ENCODE peak calls at places on chromosomes 11 and 22, in six cellular contexts. One of them, this sample, is unnamed.
A peak's percentile ranks its signal among the peaks of the same experiment; 100 is the strongest.

GRCh38 chr11:87223816-87224215 is 186.1 kb downstream of the TMEM135 start:
- DNase-seq in GM04504: peak; percentile 3
- DNase-seq in T-cell: no peak
- DNase-seq in EH: peak; percentile 43
- DNase-seq in SW480: no peak
- DNase-seq in stimulated activated CD4-positive, alpha-beta T cell treated with anti-CD3 and anti-CD28 coated beads, Interleukin-2, amount 100 ng/mL, for 24 hours: no peak
- DNase-seq in this sample: no peak

GRCh38 chr11:118265954-118266353 is 1.9 kb upstream of the MPZL2 start:
- DNase-seq in stimulated activated CD4-positive, alpha-beta T cell treated with anti-CD3 and anti-CD28 coated beads, Interleukin-2, amount 100 ng/mL, for 24 hours: no peak
- DNase-seq in T-cell: no peak
- DNase-seq in EH: no peak
- DNase-seq in SW480: no peak
- DNase-seq in GM04504: no peak
- DNase-seq in this sample: no peak

GRCh38 chr11:5973530-5973929 is 5.2 kb upstream of the OR56A5 start:
- DNase-seq in GM04504: no peak
- DNase-seq in EH: no peak
- DNase-seq in stimulated activated CD4-positive, alpha-beta T cell treated with anti-CD3 and anti-CD28 coated beads, Interleukin-2, amount 100 ng/mL, for 24 hours: no peak
- DNase-seq in SW480: no peak
- DNase-seq in T-cell: no peak
- DNase-seq in this sample: no peak

GRCh38 chr22:28442951-28443876 is 236.4 kb downstream of the TTC28 start:
- DNase-seq in stimulated activated CD4-positive, alpha-beta T cell treated with anti-CD3 and anti-CD28 coated beads, Interleukin-2, amount 100 ng/mL, for 24 hours: peak; percentile 21
- DNase-seq in EH: peak; percentile 80
- DNase-seq in T-cell: peak; percentile 10
- DNase-seq in SW480: no peak
- DNase-seq in GM04504: peak; percentile 60
- DNase-seq in this sample: peak; percentile 39

GRCh38 chr22:23781533-23781932 is 5.2 kb upstream of the SMARCB1 start:
- DNase-seq in GM04504: peak; percentile 74
- DNase-seq in stimulated activated CD4-positive, alpha-beta T cell treated with anti-CD3 and anti-CD28 coated beads, Interleukin-2, amount 100 ng/mL, for 24 hours: no peak
- DNase-seq in T-cell: no peak
- DNase-seq in SW480: no peak
- DNase-seq in EH: peak; percentile 92
- DNase-seq in this sample: no peak

GRCh38 chr11:8071616-8072581 is 9.1 kb upstream of the TUB start:
- DNase-seq in T-cell: no peak
- DNase-seq in stimulated activated CD4-positive, alpha-beta T cell treated with anti-CD3 and anti-CD28 coated beads, Interleukin-2, amount 100 ng/mL, for 24 hours: no peak
- DNase-seq in GM04504: no peak
- DNase-seq in EH: no peak
- DNase-seq in SW480: no peak
- DNase-seq in this sample: no peak

GRCh38 chr11:133955945-133956421 is 785 bp downstream of the IGSF9B start:
- DNase-seq in T-cell: no peak
- DNase-seq in stimulated activated CD4-positive, alpha-beta T cell treated with anti-CD3 and anti-CD28 coated beads, Interleukin-2, amount 100 ng/mL, for 24 hours: peak; percentile 37
- DNase-seq in GM04504: no peak
- DNase-seq in SW480: no peak
- DNase-seq in EH: no peak
- DNase-seq in this sample: no peak

GRCh38 chr11:27663294-27663693 is 37.0 kb downstream of the BDNF start:
- DNase-seq in T-cell: no peak
- DNase-seq in SW480: no peak
- DNase-seq in stimulated activated CD4-positive, alpha-beta T cell treated with anti-CD3 and anti-CD28 coated beads, Interleukin-2, amount 100 ng/mL, for 24 hours: no peak
- DNase-seq in GM04504: no peak
- DNase-seq in EH: no peak
- DNase-seq in this sample: no peak

GRCh38 chr22:49768077-49768476 is 59.6 kb downstream of the BRD1 start:
- DNase-seq in GM04504: no peak
- DNase-seq in stimulated activated CD4-positive, alpha-beta T cell treated with anti-CD3 and anti-CD28 coated beads, Interleukin-2, amount 100 ng/mL, for 24 hours: no peak
- DNase-seq in T-cell: no peak
- DNase-seq in SW480: no peak
- DNase-seq in EH: no peak
- DNase-seq in this sample: no peak

GRCh38 chr22:26958378-26958777 is 301.0 kb downstream of the MIAT start:
- DNase-seq in EH: no peak
- DNase-seq in T-cell: no peak
- DNase-seq in SW480: no peak
- DNase-seq in stimulated activated CD4-positive, alpha-beta T cell treated with anti-CD3 and anti-CD28 coated beads, Interleukin-2, amount 100 ng/mL, for 24 hours: no peak
- DNase-seq in GM04504: no peak
- DNase-seq in this sample: no peak

GRCh38 chr11:35610636-35611035 is 7.6 kb upstream of the FJX1 start:
- DNase-seq in GM04504: no peak
- DNase-seq in EH: no peak
- DNase-seq in T-cell: no peak
- DNase-seq in stimulated activated CD4-positive, alpha-beta T cell treated with anti-CD3 and anti-CD28 coated beads, Interleukin-2, amount 100 ng/mL, for 24 hours: no peak
- DNase-seq in SW480: no peak
- DNase-seq in this sample: no peak

GRCh38 chr11:2310073-2310785 is 8.4 kb downstream of the TSPAN32 start:
- DNase-seq in EH: no peak
- DNase-seq in T-cell: no peak
- DNase-seq in SW480: no peak
- DNase-seq in stimulated activated CD4-positive, alpha-beta T cell treated with anti-CD3 and anti-CD28 coated beads, Interleukin-2, amount 100 ng/mL, for 24 hours: no peak
- DNase-seq in GM04504: no peak
- DNase-seq in this sample: no peak

GRCh38 chr11:114358711-114359110 is 41.6 kb downstream of the C11orf71 start:
- DNase-seq in SW480: no peak
- DNase-seq in stimulated activated CD4-positive, alpha-beta T cell treated with anti-CD3 and anti-CD28 coated beads, Interleukin-2, amount 100 ng/mL, for 24 hours: no peak
- DNase-seq in T-cell: no peak
- DNase-seq in GM04504: no peak
- DNase-seq in EH: peak; percentile 23
- DNase-seq in this sample: no peak

GRCh38 chr22:20741634-20742581 is 32.0 kb upstream of the SERPIND1 start:
- DNase-seq in T-cell: no peak
- DNase-seq in GM04504: peak; percentile 3
- DNase-seq in EH: peak; percentile 31
- DNase-seq in SW480: peak; percentile 37
- DNase-seq in stimulated activated CD4-positive, alpha-beta T cell treated with anti-CD3 and anti-CD28 coated beads, Interleukin-2, amount 100 ng/mL, for 24 hours: peak; percentile 44
- DNase-seq in this sample: peak; percentile 27

GRCh38 chr22:20938272-20938671 is 21.1 kb downstream of the CRKL start:
- DNase-seq in stimulated activated CD4-positive, alpha-beta T cell treated with anti-CD3 and anti-CD28 coated beads, Interleukin-2, amount 100 ng/mL, for 24 hours: no peak
- DNase-seq in SW480: no peak
- DNase-seq in T-cell: no peak
- DNase-seq in EH: no peak
- DNase-seq in GM04504: no peak
- DNase-seq in this sample: no peak

GRCh38 chr22:41949297-41949965 is 2.5 kb upstream of the CENPM start:
- DNase-seq in EH: no peak
- DNase-seq in SW480: no peak
- DNase-seq in GM04504: no peak
- DNase-seq in T-cell: no peak
- DNase-seq in stimulated activated CD4-positive, alpha-beta T cell treated with anti-CD3 and anti-CD28 coated beads, Interleukin-2, amount 100 ng/mL, for 24 hours: no peak
- DNase-seq in this sample: no peak

GRCh38 chr22:18987765-18988164 is 51.7 kb upstream of the PRODH start:
- DNase-seq in GM04504: no peak
- DNase-seq in T-cell: no peak
- DNase-seq in stimulated activated CD4-positive, alpha-beta T cell treated with anti-CD3 and anti-CD28 coated beads, Interleukin-2, amount 100 ng/mL, for 24 hours: peak; percentile 29
- DNase-seq in SW480: no peak
- DNase-seq in EH: no peak
- DNase-seq in this sample: no peak

GRCh38 chr11:11862995-11863394 is 21.2 kb downstream of the USP47 start:
- DNase-seq in T-cell: no peak
- DNase-seq in GM04504: no peak
- DNase-seq in stimulated activated CD4-positive, alpha-beta T cell treated with anti-CD3 and anti-CD28 coated beads, Interleukin-2, amount 100 ng/mL, for 24 hours: no peak
- DNase-seq in SW480: no peak
- DNase-seq in EH: no peak
- DNase-seq in this sample: no peak

GRCh38 chr11:106446302-106446701 is 368.8 kb downstream of the AASDHPPT start:
- DNase-seq in GM04504: no peak
- DNase-seq in EH: no peak
- DNase-seq in T-cell: no peak
- DNase-seq in stimulated activated CD4-positive, alpha-beta T cell treated with anti-CD3 and anti-CD28 coated beads, Interleukin-2, amount 100 ng/mL, for 24 hours: no peak
- DNase-seq in SW480: no peak
- DNase-seq in this sample: no peak

GRCh38 chr11:10654211-10655150 is 39.1 kb downstream of the IRAG1 start:
- DNase-seq in GM04504: no peak
- DNase-seq in EH: peak; percentile 63
- DNase-seq in T-cell: no peak
- DNase-seq in stimulated activated CD4-positive, alpha-beta T cell treated with anti-CD3 and anti-CD28 coated beads, Interleukin-2, amount 100 ng/mL, for 24 hours: peak; percentile 13
- DNase-seq in SW480: peak; percentile 69
- DNase-seq in this sample: peak; percentile 32

GRCh38 chr11:79212711-79213110 is 228.1 kb downstream of the TENM4 start:
- DNase-seq in T-cell: no peak
- DNase-seq in GM04504: no peak
- DNase-seq in SW480: no peak
- DNase-seq in EH: no peak
- DNase-seq in stimulated activated CD4-positive, alpha-beta T cell treated with anti-CD3 and anti-CD28 coated beads, Interleukin-2, amount 100 ng/mL, for 24 hours: no peak
- DNase-seq in this sample: no peak

GRCh38 chr11:133180201-133180600 is 352.1 kb downstream of the OPCML start:
- DNase-seq in GM04504: no peak
- DNase-seq in T-cell: no peak
- DNase-seq in EH: no peak
- DNase-seq in stimulated activated CD4-positive, alpha-beta T cell treated with anti-CD3 and anti-CD28 coated beads, Interleukin-2, amount 100 ng/mL, for 24 hours: no peak
- DNase-seq in SW480: no peak
- DNase-seq in this sample: no peak

GRCh38 chr11:69102732-69103615 is 52.8 kb upstream of the SMIM38 start:
- DNase-seq in T-cell: no peak
- DNase-seq in SW480: peak; percentile 17
- DNase-seq in EH: peak; percentile 26
- DNase-seq in GM04504: no peak
- DNase-seq in stimulated activated CD4-positive, alpha-beta T cell treated with anti-CD3 and anti-CD28 coated beads, Interleukin-2, amount 100 ng/mL, for 24 hours: no peak
- DNase-seq in this sample: no peak

GRCh38 chr22:21719024-21719423 is 16.6 kb downstream of the YPEL1 start:
- DNase-seq in EH: no peak
- DNase-seq in GM04504: no peak
- DNase-seq in T-cell: no peak
- DNase-seq in stimulated activated CD4-positive, alpha-beta T cell treated with anti-CD3 and anti-CD28 coated beads, Interleukin-2, amount 100 ng/mL, for 24 hours: no peak
- DNase-seq in SW480: no peak
- DNase-seq in this sample: no peak

GRCh38 chr22:19919701-19920363 is 21.7 kb upstream of the COMT start:
- DNase-seq in SW480: no peak
- DNase-seq in stimulated activated CD4-positive, alpha-beta T cell treated with anti-CD3 and anti-CD28 coated beads, Interleukin-2, amount 100 ng/mL, for 24 hours: no peak
- DNase-seq in T-cell: no peak
- DNase-seq in EH: no peak
- DNase-seq in GM04504: no peak
- DNase-seq in this sample: no peak

GRCh38 chr11:130535530-130535929 is 87.1 kb downstream of the ADAMTS15 start:
- DNase-seq in stimulated activated CD4-positive, alpha-beta T cell treated with anti-CD3 and anti-CD28 coated beads, Interleukin-2, amount 100 ng/mL, for 24 hours: no peak
- DNase-seq in T-cell: no peak
- DNase-seq in EH: no peak
- DNase-seq in SW480: no peak
- DNase-seq in GM04504: no peak
- DNase-seq in this sample: no peak

GRCh38 chr11:117663826-117664225 is 133.2 kb downstream of the DSCAML1 start:
- DNase-seq in SW480: no peak
- DNase-seq in GM04504: no peak
- DNase-seq in EH: no peak
- DNase-seq in stimulated activated CD4-positive, alpha-beta T cell treated with anti-CD3 and anti-CD28 coated beads, Interleukin-2, amount 100 ng/mL, for 24 hours: no peak
- DNase-seq in T-cell: no peak
- DNase-seq in this sample: no peak

GRCh38 chr11:110463153-110463552 is 33.4 kb downstream of the FDX1 start:
- DNase-seq in T-cell: no peak
- DNase-seq in EH: peak; percentile 56
- DNase-seq in GM04504: no peak
- DNase-seq in SW480: peak; percentile 21
- DNase-seq in stimulated activated CD4-positive, alpha-beta T cell treated with anti-CD3 and anti-CD28 coated beads, Interleukin-2, amount 100 ng/mL, for 24 hours: peak; percentile 27
- DNase-seq in this sample: peak; percentile 23

GRCh38 chr11:44944181-44944852 is 6.4 kb downstream of the TP53I11 start:
- DNase-seq in EH: no peak
- DNase-seq in GM04504: no peak
- DNase-seq in stimulated activated CD4-positive, alpha-beta T cell treated with anti-CD3 and anti-CD28 coated beads, Interleukin-2, amount 100 ng/mL, for 24 hours: no peak
- DNase-seq in T-cell: no peak
- DNase-seq in SW480: no peak
- DNase-seq in this sample: no peak

GRCh38 chr11:100831929-100832480 is 144.9 kb downstream of the ARHGAP42 start:
- DNase-seq in T-cell: no peak
- DNase-seq in stimulated activated CD4-positive, alpha-beta T cell treated with anti-CD3 and anti-CD28 coated beads, Interleukin-2, amount 100 ng/mL, for 24 hours: no peak
- DNase-seq in EH: no peak
- DNase-seq in SW480: no peak
- DNase-seq in GM04504: no peak
- DNase-seq in this sample: no peak

GRCh38 chr11:119744577-119744976 is 15.6 kb upstream of the NECTIN1 start:
- DNase-seq in T-cell: no peak
- DNase-seq in GM04504: no peak
- DNase-seq in EH: no peak
- DNase-seq in SW480: no peak
- DNase-seq in stimulated activated CD4-positive, alpha-beta T cell treated with anti-CD3 and anti-CD28 coated beads, Interleukin-2, amount 100 ng/mL, for 24 hours: no peak
- DNase-seq in this sample: no peak

GRCh38 chr22:17964153-17964552 is 60.2 kb downstream of the MICAL3 start:
- DNase-seq in stimulated activated CD4-positive, alpha-beta T cell treated with anti-CD3 and anti-CD28 coated beads, Interleukin-2, amount 100 ng/mL, for 24 hours: no peak
- DNase-seq in T-cell: no peak
- DNase-seq in GM04504: no peak
- DNase-seq in SW480: no peak
- DNase-seq in EH: peak; percentile 80
- DNase-seq in this sample: no peak

GRCh38 chr22:29664731-29665130 is 55.1 kb upstream of the CABP7 start:
- DNase-seq in stimulated activated CD4-positive, alpha-beta T cell treated with anti-CD3 and anti-CD28 coated beads, Interleukin-2, amount 100 ng/mL, for 24 hours: no peak
- DNase-seq in T-cell: no peak
- DNase-seq in SW480: no peak
- DNase-seq in GM04504: no peak
- DNase-seq in EH: no peak
- DNase-seq in this sample: no peak

GRCh38 chr22:35914665-35915476 is 113.8 kb downstream of the RBFOX2 start:
- DNase-seq in stimulated activated CD4-positive, alpha-beta T cell treated with anti-CD3 and anti-CD28 coated beads, Interleukin-2, amount 100 ng/mL, for 24 hours: no peak
- DNase-seq in T-cell: no peak
- DNase-seq in SW480: peak; percentile 83
- DNase-seq in EH: peak; percentile 93
- DNase-seq in GM04504: peak; percentile 83
- DNase-seq in this sample: peak; percentile 87

GRCh38 chr11:2902784-2903671 is 17.5 kb upstream of the CDKN1C start:
- DNase-seq in EH: no peak
- DNase-seq in stimulated activated CD4-positive, alpha-beta T cell treated with anti-CD3 and anti-CD28 coated beads, Interleukin-2, amount 100 ng/mL, for 24 hours: no peak
- DNase-seq in T-cell: no peak
- DNase-seq in SW480: no peak
- DNase-seq in GM04504: no peak
- DNase-seq in this sample: no peak

GRCh38 chr11:42299780-42300179 is 840.3 kb upstream of the LRRC4C start:
- DNase-seq in SW480: no peak
- DNase-seq in EH: no peak
- DNase-seq in GM04504: no peak
- DNase-seq in T-cell: no peak
- DNase-seq in stimulated activated CD4-positive, alpha-beta T cell treated with anti-CD3 and anti-CD28 coated beads, Interleukin-2, amount 100 ng/mL, for 24 hours: no peak
- DNase-seq in this sample: no peak

GRCh38 chr11:6320411-6321207 is at the start of gene CAVIN3:
- DNase-seq in EH: peak; percentile 93
- DNase-seq in GM04504: peak; percentile 75
- DNase-seq in T-cell: no peak
- DNase-seq in stimulated activated CD4-positive, alpha-beta T cell treated with anti-CD3 and anti-CD28 coated beads, Interleukin-2, amount 100 ng/mL, for 24 hours: peak; percentile 88
- DNase-seq in SW480: peak; percentile 87
- DNase-seq in this sample: peak; percentile 59

GRCh38 chr11:60288531-60288930 is 8.1 kb downstream of the MS4A4A start:
- DNase-seq in GM04504: no peak
- DNase-seq in T-cell: no peak
- DNase-seq in SW480: no peak
- DNase-seq in EH: no peak
- DNase-seq in stimulated activated CD4-positive, alpha-beta T cell treated with anti-CD3 and anti-CD28 coated beads, Interleukin-2, amount 100 ng/mL, for 24 hours: no peak
- DNase-seq in this sample: no peak

GRCh38 chr22:20782601-20783299 is 8.8 kb downstream of the SERPIND1 start:
- DNase-seq in SW480: no peak
- DNase-seq in stimulated activated CD4-positive, alpha-beta T cell treated with anti-CD3 and anti-CD28 coated beads, Interleukin-2, amount 100 ng/mL, for 24 hours: no peak
- DNase-seq in EH: no peak
- DNase-seq in GM04504: no peak
- DNase-seq in T-cell: no peak
- DNase-seq in this sample: no peak